ENCODE peak calls at places on chromosomes 5 and 9, in five cellular contexts. N, E, X, B and Y are unnamed samples. For H3K27me3, the result is how much of the 10 kb centered on the place peaks cover.

GRCh38 chr5:12217039-12217438 is 312.8 kb upstream of the CTNND2 start:
- DNase-seq in N (no peak), E (no peak), X (no peak), B (no peak), Y (peak)

GRCh38 chr9:134293576-134294227 is 32.6 kb upstream of the RXRA start:
- DNase-seq in N (no peak), E (no peak), X (no peak), B (no peak), Y (no peak)

GRCh38 chr5:93665649-93666048 is 75.8 kb downstream of the POU5F2 start:
- DNase-seq in N (no peak), E (no peak), X (no peak), B (no peak), Y (no peak)

GRCh38 chr9:6680797-6681146 is 35.2 kb upstream of the GLDC start:
- DNase-seq in N (peak), E (peak), X (no peak), B (no peak), Y (no peak)

GRCh38 chr9:7615344-7615743 is 184.2 kb downstream of the DMAC1 start:
- DNase-seq in N (no peak), E (no peak), X (peak), B (no peak), Y (no peak)

GRCh38 chr9:26746357-26747072 is 146.1 kb downstream of the CAAP1 start:
- DNase-seq in N (no peak), E (peak), X (peak), B (no peak), Y (no peak)

GRCh38 chr9:82673904-82674303 is 389.0 kb downstream of the RASEF start:
- DNase-seq in N (no peak), E (no peak), X (peak), B (no peak), Y (no peak)

GRCh38 chr5:139105621-139106071 is 92.5 kb downstream of the SIL1 start:
- DNase-seq in N (no peak), E (no peak), X (no peak), B (no peak), Y (peak)

GRCh38 chr9:68546596-68547390 is 6.1 kb upstream of the TMEM252 start:
- DNase-seq in N (no peak), E (no peak), X (no peak), B (no peak), Y (no peak)

GRCh38 chr9:12628546-12628945 is 64.6 kb upstream of the TYRP1 start:
- DNase-seq in N (no peak), E (peak), X (peak), B (no peak), Y (no peak)

GRCh38 chr5:125891326-125891725 is 531.9 kb upstream of the GRAMD2B start:
- DNase-seq in N (no peak), E (peak), X (peak), B (no peak), Y (no peak)

GRCh38 chr5:145858929-145859328 is 13.9 kb downstream of the GRXCR2 start:
- DNase-seq in N (no peak), E (no peak), X (no peak), B (no peak), Y (no peak)

GRCh38 chr5:69188811-69189161 is 597 bp upstream of the CENPH start:
- DNase-seq in N (no peak), E (no peak), X (no peak), B (no peak), Y (no peak)

GRCh38 chr9:94593459-94594345 is at the start of gene FBP2:
- DNase-seq in N (peak), E (no peak), X (no peak), B (no peak), Y (no peak)

GRCh38 chr5:22911019-22911418 is 57.9 kb upstream of the CDH12 start:
- DNase-seq in N (no peak), E (no peak), X (no peak), B (no peak), Y (no peak)

GRCh38 chr5:22908129-22908528 is 55.0 kb upstream of the CDH12 start:
- DNase-seq in N (no peak), E (peak), X (peak), B (no peak), Y (no peak)
- H3K4me3 ChIP-seq in N (no peak), E (no peak), X (no peak), B (no peak), Y (no peak)

GRCh38 chr9:38419216-38419615 is 5.0 kb downstream of the IGFBPL1 start:
- DNase-seq in N (no peak), E (no peak), X (no peak), B (no peak), Y (peak)

GRCh38 chr9:38423939-38424843 is at the start of gene IGFBPL1:
- DNase-seq in N (no peak), E (no peak), X (no peak), B (peak), Y (peak)

GRCh38 chr9:38422555-38423245 is 1.6 kb downstream of the IGFBPL1 start:
- DNase-seq in N (no peak), E (no peak), X (no peak), B (no peak), Y (no peak)

GRCh38 chr9:38423273-38423938 is 848 bp downstream of the IGFBPL1 start:
- DNase-seq in N (no peak), E (no peak), X (no peak), B (no peak), Y (peak)

GRCh38 chr9:38421498-38422211 is 2.6 kb downstream of the IGFBPL1 start:
- DNase-seq in N (no peak), E (no peak), X (no peak), B (no peak), Y (peak)
- H3K27me3 ChIP-seq in N (half or more), E (under half), X (under half), B (under half), Y (under half)

DNA sequence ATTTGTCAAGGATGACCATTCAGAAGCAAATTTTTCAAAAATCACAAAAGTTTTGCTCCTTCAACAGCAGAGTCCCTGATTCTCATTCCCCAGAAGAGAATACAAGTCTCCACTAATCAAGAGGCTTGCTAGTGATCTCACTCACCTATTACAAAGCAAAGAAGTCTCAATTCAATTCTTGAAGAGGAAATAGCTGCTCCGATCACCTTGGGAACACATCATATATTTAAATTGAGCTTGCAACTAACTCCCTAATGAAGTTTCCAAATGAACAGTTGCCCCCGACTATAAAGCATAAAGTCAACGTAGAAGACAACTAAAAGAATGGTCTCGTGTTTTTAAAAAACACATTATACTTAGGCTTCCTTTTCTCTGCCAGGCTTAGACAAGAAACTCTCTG is 1.6 kb downstream of the LIFR start:
- DNase-seq in N (no peak), E (no peak), X (no peak), B (no peak), Y (no peak)
- H3K4me3 ChIP-seq in N (peak), E (peak), X (no peak), B (peak), Y (peak)

DNA sequence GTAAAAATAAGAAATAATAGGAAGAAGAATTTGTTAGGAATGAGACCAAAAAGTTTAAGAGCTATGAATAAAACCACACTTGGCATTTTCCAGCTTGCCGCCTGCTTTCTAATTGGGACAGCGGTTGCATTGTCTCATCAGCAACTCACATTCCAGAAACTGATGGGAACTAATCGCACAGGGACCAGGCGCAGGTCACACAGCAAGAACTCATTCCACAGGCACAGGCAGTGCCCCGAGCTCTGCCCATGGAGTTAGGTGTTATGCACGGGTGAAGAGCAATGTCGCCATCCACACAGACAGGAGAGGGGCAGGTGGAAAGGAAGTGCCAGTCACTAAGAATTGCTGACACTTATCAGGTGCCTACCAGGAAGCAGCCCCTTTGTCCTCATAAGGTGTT is 279.9 kb downstream of the NSG2 start:
- DNase-seq in N (no peak), E (no peak), X (no peak), B (no peak), Y (no peak)
- H3K27me3 ChIP-seq in N (half or more), E (under half), X (under half), B (under half), Y (under half)

GRCh38 chr5:180314106-180314505 is 22.2 kb upstream of the MAPK9 start:
- DNase-seq in N (no peak), E (no peak), X (peak), B (no peak), Y (peak)
- H3K4me3 ChIP-seq in N (no peak), E (peak), X (peak), B (no peak), Y (no peak)

GRCh38 chr9:23608456-23608855 is 217.6 kb downstream of the ELAVL2 start:
- DNase-seq in N (no peak), E (no peak), X (no peak), B (no peak), Y (no peak)

GRCh38 chr9:23598994-23599393 is 227.0 kb downstream of the ELAVL2 start:
- DNase-seq in N (no peak), E (peak), X (peak), B (no peak), Y (no peak)

GRCh38 chr9:23606107-23606506 is 219.9 kb downstream of the ELAVL2 start:
- DNase-seq in N (no peak), E (peak), X (peak), B (no peak), Y (no peak)

GRCh38 chr9:23603311-23603710 is 222.7 kb downstream of the ELAVL2 start:
- DNase-seq in N (no peak), E (no peak), X (peak), B (no peak), Y (no peak)
- H3K27me3 ChIP-seq in N (under half), E (under half), X (under half), B (under half), Y (under half)

GRCh38 chr5:60489856-60490255 is 210.1 kb downstream of the DEPDC1B start:
- DNase-seq in N (no peak), E (no peak), X (no peak), B (no peak), Y (no peak)

GRCh38 chr5:60489377-60489776 is 210.6 kb downstream of the DEPDC1B start:
- DNase-seq in N (no peak), E (no peak), X (peak), B (no peak), Y (no peak)

GRCh38 chr5:60487885-60488425 is 212.0 kb downstream of the DEPDC1B start:
- DNase-seq in N (peak), E (peak), X (peak), B (no peak), Y (no peak)

GRCh38 chr5:60487466-60487865 is 212.5 kb downstream of the DEPDC1B start:
- DNase-seq in N (no peak), E (peak), X (no peak), B (no peak), Y (no peak)

GRCh38 chr5:60488466-60489130 is 211.4 kb downstream of the DEPDC1B start:
- DNase-seq in N (no peak), E (no peak), X (peak), B (no peak), Y (no peak)
- H3K4me3 ChIP-seq in N (peak), E (peak), X (peak), B (no peak), Y (no peak)